ENCODE peak calls at places on chromosome 13, in ten cellular contexts. One of them, this sample, is unnamed. For H3K4me1, the result is how much of the 10 kb centered on the place peaks cover.

GRCh38 chr13:55244991-55245644 is 1895.6 kb upstream of the PRR20A start:
- DNase-seq in fibroblast of lung: no peak
- DNase-seq in heart right ventricle: no peak
- DNase-seq in breast epithelium: no peak
- DNase-seq in osteoblast: no peak
- DNase-seq in ascending aorta: no peak
- DNase-seq in heart left ventricle: no peak
- DNase-seq in Caco-2: no peak
- DNase-seq in prostate gland: no peak
- DNase-seq in lung: no peak
- DNase-seq in this sample: no peak

GRCh38 chr13:75480691-75481175 is 1.2 kb downstream of the TBC1D4 start:
- DNase-seq in fibroblast of lung: peak
- DNase-seq in heart right ventricle: peak
- DNase-seq in breast epithelium: peak
- DNase-seq in osteoblast: peak
- DNase-seq in ascending aorta: no peak
- DNase-seq in heart left ventricle: peak
- DNase-seq in Caco-2: peak
- DNase-seq in prostate gland: peak
- DNase-seq in lung: peak
- DNase-seq in this sample: no peak

GRCh38 chr13:92126399-92126798 is 728.0 kb downstream of the GPC5 start:
- DNase-seq in fibroblast of lung: no peak
- DNase-seq in heart right ventricle: no peak
- DNase-seq in breast epithelium: no peak
- DNase-seq in osteoblast: no peak
- DNase-seq in ascending aorta: no peak
- DNase-seq in heart left ventricle: no peak
- DNase-seq in Caco-2: no peak
- DNase-seq in prostate gland: no peak
- DNase-seq in lung: no peak
- DNase-seq in this sample: no peak

GRCh38 chr13:38905861-38906260 is 84.8 kb downstream of the STOML3 start:
- DNase-seq in fibroblast of lung: no peak
- DNase-seq in heart right ventricle: no peak
- DNase-seq in breast epithelium: no peak
- DNase-seq in osteoblast: no peak
- DNase-seq in ascending aorta: no peak
- DNase-seq in heart left ventricle: no peak
- DNase-seq in Caco-2: no peak
- DNase-seq in prostate gland: no peak
- DNase-seq in lung: no peak
- DNase-seq in this sample: no peak

GRCh38 chr13:76470991-76471390 is 415.2 kb downstream of the KCTD12 start:
- DNase-seq in fibroblast of lung: no peak
- DNase-seq in heart right ventricle: no peak
- DNase-seq in breast epithelium: no peak
- DNase-seq in osteoblast: peak
- DNase-seq in ascending aorta: no peak
- DNase-seq in heart left ventricle: no peak
- DNase-seq in Caco-2: no peak
- DNase-seq in prostate gland: no peak
- DNase-seq in lung: no peak
- DNase-seq in this sample: no peak

GRCh38 chr13:20209937-20210336 is 17.2 kb upstream of the GJB2 start:
- DNase-seq in fibroblast of lung: no peak
- DNase-seq in heart right ventricle: no peak
- DNase-seq in breast epithelium: no peak
- DNase-seq in osteoblast: no peak
- DNase-seq in ascending aorta: no peak
- DNase-seq in heart left ventricle: no peak
- DNase-seq in Caco-2: no peak
- DNase-seq in prostate gland: no peak
- DNase-seq in lung: no peak
- DNase-seq in this sample: no peak

GRCh38 chr13:23993439-23993980 is 96.2 kb upstream of the C1QTNF9B start:
- DNase-seq in fibroblast of lung: peak
- DNase-seq in heart right ventricle: no peak
- DNase-seq in breast epithelium: no peak
- DNase-seq in osteoblast: no peak
- DNase-seq in ascending aorta: no peak
- DNase-seq in heart left ventricle: no peak
- DNase-seq in Caco-2: no peak
- DNase-seq in prostate gland: no peak
- DNase-seq in lung: no peak
- DNase-seq in this sample: no peak

GRCh38 chr13:31334547-31334946 is 134.8 kb downstream of the B3GLCT start:
- DNase-seq in fibroblast of lung: no peak
- DNase-seq in heart right ventricle: no peak
- DNase-seq in breast epithelium: no peak
- DNase-seq in osteoblast: no peak
- DNase-seq in ascending aorta: no peak
- DNase-seq in heart left ventricle: no peak
- DNase-seq in Caco-2: no peak
- DNase-seq in prostate gland: no peak
- DNase-seq in lung: no peak
- DNase-seq in this sample: no peak

GRCh38 chr13:64274481-64275217 is 2859.0 kb upstream of the PCDH20 start:
- DNase-seq in fibroblast of lung: peak
- DNase-seq in heart right ventricle: no peak
- DNase-seq in breast epithelium: no peak
- DNase-seq in osteoblast: no peak
- DNase-seq in ascending aorta: no peak
- DNase-seq in heart left ventricle: no peak
- DNase-seq in Caco-2: peak
- DNase-seq in prostate gland: no peak
- DNase-seq in lung: no peak
- DNase-seq in this sample: no peak

GRCh38 chr13:20828540-20829364 is 55.0 kb upstream of the EEF1AKMT1 start:
- DNase-seq in fibroblast of lung: peak
- DNase-seq in heart right ventricle: no peak
- DNase-seq in breast epithelium: no peak
- DNase-seq in osteoblast: no peak
- DNase-seq in ascending aorta: no peak
- DNase-seq in heart left ventricle: no peak
- DNase-seq in Caco-2: no peak
- DNase-seq in prostate gland: no peak
- DNase-seq in lung: no peak
- DNase-seq in this sample: no peak

GRCh38 chr13:97026759-97027555 is 32.7 kb upstream of the OXGR1 start:
- DNase-seq in fibroblast of lung: peak
- DNase-seq in heart right ventricle: no peak
- DNase-seq in breast epithelium: no peak
- DNase-seq in osteoblast: peak
- DNase-seq in ascending aorta: no peak
- DNase-seq in heart left ventricle: no peak
- DNase-seq in Caco-2: no peak
- DNase-seq in prostate gland: no peak
- DNase-seq in lung: no peak
- DNase-seq in this sample: no peak

GRCh38 chr13:33235078-33235477 is 50.5 kb downstream of the STARD13 start:
- DNase-seq in fibroblast of lung: peak
- DNase-seq in heart right ventricle: no peak
- DNase-seq in breast epithelium: no peak
- DNase-seq in osteoblast: peak
- DNase-seq in ascending aorta: no peak
- DNase-seq in heart left ventricle: no peak
- DNase-seq in Caco-2: no peak
- DNase-seq in prostate gland: no peak
- DNase-seq in lung: no peak
- DNase-seq in this sample: no peak
- H3K4me1 ChIP-seq in fibroblast of lung: under half
- H3K4me1 ChIP-seq in heart right ventricle: under half
- H3K4me1 ChIP-seq in breast epithelium: under half
- H3K4me1 ChIP-seq in osteoblast: under half
- H3K4me1 ChIP-seq in ascending aorta: under half
- H3K4me1 ChIP-seq in heart left ventricle: under half
- H3K4me1 ChIP-seq in Caco-2: under half
- H3K4me1 ChIP-seq in prostate gland: under half
- H3K4me1 ChIP-seq in lung: under half
- H3K4me1 ChIP-seq in this sample: under half

DNA sequence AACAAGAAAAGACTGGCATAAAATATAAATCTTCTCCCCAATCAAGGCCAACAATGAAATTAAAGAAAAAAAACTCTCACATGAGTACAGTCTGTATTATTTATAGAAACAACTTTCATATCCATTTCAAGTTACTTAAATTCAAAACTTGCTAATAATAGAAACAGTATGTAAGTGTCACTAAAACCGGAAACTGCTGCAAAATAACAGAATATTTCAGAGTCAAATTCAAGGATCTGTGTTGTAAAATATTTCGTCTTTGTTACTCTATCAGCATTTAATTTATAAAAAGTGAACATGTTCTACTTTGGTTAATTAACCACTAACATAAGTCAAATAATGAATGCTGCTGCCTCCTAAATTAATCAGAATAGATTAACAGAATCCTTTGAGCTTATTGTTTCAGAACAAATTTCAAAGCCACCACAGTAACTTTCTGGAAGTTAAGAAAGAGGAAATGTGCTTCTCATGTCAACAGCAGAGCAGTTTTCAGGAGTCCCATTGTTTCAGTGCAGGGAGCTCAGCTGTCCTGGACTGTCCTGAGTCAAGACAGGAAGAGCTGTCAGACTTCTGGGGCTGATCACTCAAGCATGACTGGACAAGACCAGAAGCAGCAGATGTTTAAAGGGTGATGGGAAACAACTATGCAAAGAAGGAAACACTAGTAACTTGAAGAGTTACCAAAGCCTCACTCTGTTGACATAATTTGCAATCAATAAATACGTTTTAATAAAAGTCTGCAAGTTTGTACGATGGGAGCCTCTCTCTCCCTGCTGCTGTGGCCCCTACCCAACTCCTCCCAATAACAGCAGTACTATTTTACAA is 76.9 kb downstream of the FOXO1 start:
- DNase-seq in fibroblast of lung: peak
- DNase-seq in heart right ventricle: no peak
- DNase-seq in breast epithelium: no peak
- DNase-seq in osteoblast: peak
- DNase-seq in ascending aorta: peak
- DNase-seq in heart left ventricle: peak
- DNase-seq in Caco-2: no peak
- DNase-seq in prostate gland: peak
- DNase-seq in lung: no peak
- DNase-seq in this sample: peak
- H3K4me1 ChIP-seq in fibroblast of lung: under half
- H3K4me1 ChIP-seq in heart right ventricle: under half
- H3K4me1 ChIP-seq in breast epithelium: under half
- H3K4me1 ChIP-seq in osteoblast: under half
- H3K4me1 ChIP-seq in ascending aorta: under half
- H3K4me1 ChIP-seq in heart left ventricle: half or more
- H3K4me1 ChIP-seq in Caco-2: under half
- H3K4me1 ChIP-seq in prostate gland: under half
- H3K4me1 ChIP-seq in lung: under half
- H3K4me1 ChIP-seq in this sample: under half

GRCh38 chr13:28320209-28320608 is 174.7 kb downstream of the FLT1 start:
- DNase-seq in fibroblast of lung: no peak
- DNase-seq in heart right ventricle: no peak
- DNase-seq in breast epithelium: no peak
- DNase-seq in osteoblast: no peak
- DNase-seq in ascending aorta: no peak
- DNase-seq in heart left ventricle: no peak
- DNase-seq in Caco-2: no peak
- DNase-seq in prostate gland: no peak
- DNase-seq in lung: no peak
- DNase-seq in this sample: no peak
- H3K4me1 ChIP-seq in fibroblast of lung: under half
- H3K4me1 ChIP-seq in heart right ventricle: under half
- H3K4me1 ChIP-seq in breast epithelium: under half
- H3K4me1 ChIP-seq in osteoblast: under half
- H3K4me1 ChIP-seq in ascending aorta: under half
- H3K4me1 ChIP-seq in heart left ventricle: under half
- H3K4me1 ChIP-seq in Caco-2: under half
- H3K4me1 ChIP-seq in prostate gland: under half
- H3K4me1 ChIP-seq in lung: under half
- H3K4me1 ChIP-seq in this sample: under half

GRCh38 chr13:61954092-61954491 is 538.4 kb upstream of the PCDH20 start:
- DNase-seq in fibroblast of lung: peak
- DNase-seq in heart right ventricle: no peak
- DNase-seq in breast epithelium: no peak
- DNase-seq in osteoblast: no peak
- DNase-seq in ascending aorta: no peak
- DNase-seq in heart left ventricle: no peak
- DNase-seq in Caco-2: no peak
- DNase-seq in prostate gland: no peak
- DNase-seq in lung: no peak
- DNase-seq in this sample: no peak
- H3K4me1 ChIP-seq in fibroblast of lung: under half
- H3K4me1 ChIP-seq in heart right ventricle: under half
- H3K4me1 ChIP-seq in breast epithelium: under half
- H3K4me1 ChIP-seq in osteoblast: under half
- H3K4me1 ChIP-seq in ascending aorta: under half
- H3K4me1 ChIP-seq in heart left ventricle: under half
- H3K4me1 ChIP-seq in Caco-2: under half
- H3K4me1 ChIP-seq in prostate gland: under half
- H3K4me1 ChIP-seq in lung: under half
- H3K4me1 ChIP-seq in this sample: under half

GRCh38 chr13:33278923-33279322 is 6.6 kb downstream of the STARD13 start:
- DNase-seq in fibroblast of lung: no peak
- DNase-seq in heart right ventricle: no peak
- DNase-seq in breast epithelium: no peak
- DNase-seq in osteoblast: no peak
- DNase-seq in ascending aorta: no peak
- DNase-seq in heart left ventricle: no peak
- DNase-seq in Caco-2: no peak
- DNase-seq in prostate gland: no peak
- DNase-seq in lung: no peak
- DNase-seq in this sample: no peak
- H3K4me1 ChIP-seq in fibroblast of lung: under half
- H3K4me1 ChIP-seq in heart right ventricle: under half
- H3K4me1 ChIP-seq in breast epithelium: under half
- H3K4me1 ChIP-seq in osteoblast: half or more
- H3K4me1 ChIP-seq in ascending aorta: under half
- H3K4me1 ChIP-seq in heart left ventricle: half or more
- H3K4me1 ChIP-seq in Caco-2: under half
- H3K4me1 ChIP-seq in prostate gland: under half
- H3K4me1 ChIP-seq in lung: under half
- H3K4me1 ChIP-seq in this sample: under half

GRCh38 chr13:35411059-35411744 is 65.3 kb downstream of the MAB21L1 start:
- DNase-seq in fibroblast of lung: no peak
- DNase-seq in heart right ventricle: no peak
- DNase-seq in breast epithelium: no peak
- DNase-seq in osteoblast: no peak
- DNase-seq in ascending aorta: no peak
- DNase-seq in heart left ventricle: no peak
- DNase-seq in Caco-2: no peak
- DNase-seq in prostate gland: no peak
- DNase-seq in lung: no peak
- DNase-seq in this sample: no peak
- H3K4me1 ChIP-seq in fibroblast of lung: under half
- H3K4me1 ChIP-seq in heart right ventricle: under half
- H3K4me1 ChIP-seq in breast epithelium: under half
- H3K4me1 ChIP-seq in osteoblast: under half
- H3K4me1 ChIP-seq in ascending aorta: under half
- H3K4me1 ChIP-seq in heart left ventricle: under half
- H3K4me1 ChIP-seq in Caco-2: under half
- H3K4me1 ChIP-seq in prostate gland: under half
- H3K4me1 ChIP-seq in lung: under half
- H3K4me1 ChIP-seq in this sample: under half

GRCh38 chr13:42274386-42275097 is 2.6 kb downstream of the AKAP11 start:
- DNase-seq in fibroblast of lung: no peak
- DNase-seq in heart right ventricle: no peak
- DNase-seq in breast epithelium: no peak
- DNase-seq in osteoblast: no peak
- DNase-seq in ascending aorta: no peak
- DNase-seq in heart left ventricle: no peak
- DNase-seq in Caco-2: no peak
- DNase-seq in prostate gland: no peak
- DNase-seq in lung: no peak
- DNase-seq in this sample: no peak
- H3K4me1 ChIP-seq in fibroblast of lung: under half
- H3K4me1 ChIP-seq in heart right ventricle: under half
- H3K4me1 ChIP-seq in breast epithelium: under half
- H3K4me1 ChIP-seq in osteoblast: under half
- H3K4me1 ChIP-seq in ascending aorta: under half
- H3K4me1 ChIP-seq in heart left ventricle: under half
- H3K4me1 ChIP-seq in Caco-2: under half
- H3K4me1 ChIP-seq in prostate gland: under half
- H3K4me1 ChIP-seq in lung: under half
- H3K4me1 ChIP-seq in this sample: under half

This sample was measured in Peyer's patch.